ENCODE peak calls at places on chromosome 12, in seven cellular contexts. A is upper lobe of left lung; T is astrocyte of the cerebellum; F is stimulated activated CD4-positive, alpha-beta T cell treated with anti-CD3 and anti-CD28 coated beads, Interleukin-1b, Interleukin-23, amount 100 ng/mL, for 24 hours; V is pancreas; J is NCI-H460; M is fibroblast of mammary gland. C is an unnamed sample.

GRCh38 chr12:53052419-53053222 is 2.8 kb downstream of the TNS2 start:
- DNase-seq in A (peak), M (peak), F (no peak), T (peak), J (peak), V (peak), C (peak)

GRCh38 chr12:106066051-106066705 is 72.6 kb downstream of the NUAK1 start:
- DNase-seq in M (no peak), A (no peak), J (no peak), T (no peak), F (no peak), V (no peak), C (no peak)

GRCh38 chr12:67471810-67472209 is 176.7 kb upstream of the DYRK2 start:
- DNase-seq in T (no peak), A (no peak), F (no peak), J (no peak), V (no peak), M (no peak), C (no peak)

GRCh38 chr12:69925291-69925690 is 100.3 kb downstream of the MYRFL start:
- DNase-seq in A (no peak), M (no peak), V (no peak), F (no peak), J (no peak), T (no peak), C (no peak)

GRCh38 chr12:38116968-38117367 is 199.6 kb upstream of the ALG10B start:
- DNase-seq in V (no peak), J (no peak), A (no peak), T (no peak), F (no peak), M (no peak), C (no peak)

GRCh38 chr12:47361389-47362031 is 281.8 kb upstream of the AMIGO2 start:
- DNase-seq in T (no peak), V (no peak), A (peak), M (no peak), J (no peak), F (peak), C (peak)

GRCh38 chr12:117472983-117473382 is 111.6 kb upstream of the NOS1 start:
- DNase-seq in J (no peak), T (no peak), M (no peak), F (no peak), V (no peak), A (no peak), C (no peak)

GRCh38 chr12:127656261-127656660 is 610.7 kb upstream of the TMEM132C start:
- DNase-seq in T (no peak), J (no peak), M (no peak), A (no peak), F (no peak), V (no peak), C (no peak)

GRCh38 chr12:88300931-88301330 is 158.8 kb downstream of the TMTC3 start:
- DNase-seq in F (no peak), A (no peak), V (no peak), T (no peak), M (peak), J (no peak), C (peak)

GRCh38 chr12:92290881-92291280 is 145.2 kb upstream of the BTG1 start:
- DNase-seq in M (peak), J (no peak), V (no peak), T (no peak), F (no peak), A (no peak), C (no peak)

GRCh38 chr12:6370994-6371754 is 4.2 kb downstream of the SCNN1A start:
- DNase-seq in T (peak), J (peak), M (peak), V (peak), A (peak), F (no peak), C (no peak)

GRCh38 chr12:107458163-107458562 is 227.4 kb upstream of the PWP1 start:
- DNase-seq in V (peak), A (no peak), T (no peak), J (no peak), F (no peak), M (peak), C (peak)

C was measured in left lobe of liver.